ENCODE peak calls at places on chromosomes 11 and 22, in four cellular contexts. W, S, R and V are unnamed samples. For H3K9me3, the result is how much of the 10 kb centered on the place peaks cover.

GRCh38 chr22:17370036-17370765 is 941 bp downstream of the CECR2 start:
- DNase-seq in W (peak), S (no peak), R (peak), V (no peak)

GRCh38 chr11:95149659-95150294 is 60.1 kb downstream of the ENDOD1 start:
- DNase-seq in W (peak), S (no peak), R (no peak), V (no peak)

GRCh38 chr11:98965358-98965757 is 55.4 kb upstream of the CNTN5 start:
- DNase-seq in W (no peak), S (no peak), R (no peak), V (no peak)

GRCh38 chr11:66867425-66868040 is 10.7 kb downstream of the LRFN4 start:
- DNase-seq in W (peak), S (no peak), R (no peak), V (no peak)

GRCh38 chr11:126115253-126115540 is 52.5 kb upstream of the CDON start:
- DNase-seq in W (no peak), S (no peak), R (peak), V (no peak)

GRCh38 chr11:77374611-77375031 is 73.1 kb upstream of the GDPD4 start:
- DNase-seq in W (no peak), S (no peak), R (no peak), V (peak)

GRCh38 chr22:30392661-30393321 is 4.0 kb upstream of the SEC14L2 start:
- DNase-seq in W (peak), S (no peak), R (no peak), V (no peak)

GRCh38 chr11:120703358-120704152 is 192.0 kb downstream of the GRIK4 start:
- DNase-seq in W (no peak), S (no peak), R (no peak), V (no peak)

GRCh38 chr11:15157181-15157580 is 42.5 kb downstream of the INSC start:
- DNase-seq in W (no peak), S (no peak), R (no peak), V (no peak)

GRCh38 chr11:122439911-122440782 is 215.4 kb upstream of the UBASH3B start:
- DNase-seq in W (peak), S (no peak), R (peak), V (no peak)

GRCh38 chr11:86999859-87000753 is 37.6 kb upstream of the TMEM135 start:
- DNase-seq in W (peak), S (no peak), R (peak), V (no peak)

GRCh38 chr11:12827929-12828812 is 153.9 kb downstream of the TEAD1 start:
- DNase-seq in W (peak), S (no peak), R (no peak), V (no peak)

GRCh38 chr11:31529189-31529588 is 19.6 kb downstream of the ELP4 start:
- DNase-seq in W (no peak), S (no peak), R (no peak), V (no peak)
- H3K9me3 ChIP-seq in W (under half), S (under half), R (under half), V (under half)

GRCh38 chr22:49553518-49554295 is 274.0 kb downstream of the BRD1 start:
- DNase-seq in W (peak), S (no peak), R (no peak), V (no peak)
- H3K9me3 ChIP-seq in W (under half), S (half or more), R (under half), V (under half)

GRCh38 chr11:29786092-29786491 is 230.7 kb downstream of the KCNA4 start:
- DNase-seq in W (no peak), S (no peak), R (no peak), V (no peak)

GRCh38 chr11:29780756-29781155 is 236.1 kb downstream of the KCNA4 start:
- DNase-seq in W (no peak), S (no peak), R (no peak), V (no peak)

GRCh38 chr11:29781268-29781667 is 235.6 kb downstream of the KCNA4 start:
- DNase-seq in W (no peak), S (no peak), R (no peak), V (no peak)

GRCh38 chr11:29783506-29783905 is 233.3 kb downstream of the KCNA4 start:
- DNase-seq in W (no peak), S (no peak), R (no peak), V (no peak)

DNA sequence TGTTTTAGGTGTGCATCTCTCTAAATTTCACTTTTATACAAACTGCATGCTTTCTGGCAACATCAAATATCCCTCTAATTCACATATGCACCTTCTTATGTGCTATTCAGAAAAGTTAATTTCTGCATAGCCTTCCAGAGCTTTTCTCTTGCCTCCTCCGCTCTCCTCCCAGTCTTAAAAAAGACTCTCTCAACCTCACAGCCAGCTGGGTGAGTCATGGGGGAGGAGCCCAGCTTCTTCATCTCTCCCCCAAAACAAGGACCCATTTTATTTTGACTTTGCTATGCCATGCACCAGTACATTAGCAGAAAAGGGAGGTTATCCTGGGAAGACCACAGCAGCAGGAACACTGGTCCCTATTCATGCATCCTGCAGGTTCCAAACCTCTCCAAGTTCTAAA is 234.4 kb downstream of the KCNA4 start:
- DNase-seq in W (no peak), S (no peak), R (no peak), V (no peak)
- H3K9me3 ChIP-seq in W (under half), S (under half), R (under half), V (under half)

GRCh38 chr11:1968454-1968995 is 21.4 kb downstream of the MRPL23 start:
- DNase-seq in W (no peak), S (no peak), R (no peak), V (no peak)
- H3K9me3 ChIP-seq in W (under half), S (under half), R (under half), V (under half)

DNA sequence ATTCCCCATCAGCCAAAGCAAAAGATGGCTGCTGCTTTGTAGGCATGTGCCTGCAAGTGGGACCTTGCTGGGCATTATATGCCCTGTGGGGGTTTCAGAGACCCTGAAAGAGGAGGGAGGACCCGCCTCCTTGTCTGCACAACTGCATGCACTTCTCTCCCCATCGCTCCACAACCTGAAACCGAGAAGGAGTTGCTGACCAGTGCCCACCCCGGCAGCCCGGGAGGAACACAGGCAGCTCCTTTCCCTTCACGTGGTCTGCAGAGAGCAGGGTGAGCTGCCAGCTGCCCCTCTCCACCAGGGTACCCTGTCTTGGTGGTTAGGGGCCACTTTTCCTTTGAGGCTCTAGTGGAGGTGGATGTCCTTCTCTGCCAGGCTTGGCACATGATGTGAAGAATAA is 1.4 kb upstream of the TMEM132A start:
- DNase-seq in W (no peak), S (no peak), R (no peak), V (no peak)
- H3K9me3 ChIP-seq in W (under half), S (under half), R (under half), V (under half)

GRCh38 chr22:47817380-47817779 is 1054.9 kb downstream of the TBC1D22A start:
- DNase-seq in W (no peak), S (no peak), R (no peak), V (no peak)

GRCh38 chr22:47826016-47826415 is 1063.6 kb downstream of the TBC1D22A start:
- DNase-seq in W (peak), S (no peak), R (no peak), V (no peak)

GRCh38 chr22:47818496-47818895 is 1056.0 kb downstream of the TBC1D22A start:
- DNase-seq in W (no peak), S (no peak), R (no peak), V (no peak)

DNA sequence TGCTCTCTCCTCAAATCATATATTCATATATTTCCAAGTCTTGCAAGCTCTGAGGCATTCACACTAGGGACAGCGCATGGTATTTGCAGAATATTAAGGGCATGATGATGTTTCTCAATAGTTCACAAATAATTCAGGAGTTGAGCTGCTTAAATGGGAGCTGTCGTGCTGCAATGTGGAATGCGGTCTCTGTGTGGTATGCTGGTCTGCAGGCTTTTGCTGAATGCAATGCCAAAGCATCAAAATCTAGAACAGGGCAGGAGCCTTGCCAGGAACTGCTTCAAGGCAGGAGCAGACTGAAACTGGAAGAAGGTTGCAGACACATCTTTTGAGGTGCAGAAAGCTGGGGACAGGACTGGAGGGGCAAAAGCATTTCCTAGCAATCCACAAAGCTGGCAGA is 1060.0 kb downstream of the TBC1D22A start:
- DNase-seq in W (peak), S (no peak), R (no peak), V (no peak)
- H3K9me3 ChIP-seq in W (under half), S (under half), R (under half), V (under half)

GRCh38 chr11:132520199-132520598 is 1012.1 kb downstream of the OPCML start:
- DNase-seq in W (no peak), S (no peak), R (no peak), V (no peak)
- H3K9me3 ChIP-seq in W (under half), S (under half), R (under half), V (under half)

DNA sequence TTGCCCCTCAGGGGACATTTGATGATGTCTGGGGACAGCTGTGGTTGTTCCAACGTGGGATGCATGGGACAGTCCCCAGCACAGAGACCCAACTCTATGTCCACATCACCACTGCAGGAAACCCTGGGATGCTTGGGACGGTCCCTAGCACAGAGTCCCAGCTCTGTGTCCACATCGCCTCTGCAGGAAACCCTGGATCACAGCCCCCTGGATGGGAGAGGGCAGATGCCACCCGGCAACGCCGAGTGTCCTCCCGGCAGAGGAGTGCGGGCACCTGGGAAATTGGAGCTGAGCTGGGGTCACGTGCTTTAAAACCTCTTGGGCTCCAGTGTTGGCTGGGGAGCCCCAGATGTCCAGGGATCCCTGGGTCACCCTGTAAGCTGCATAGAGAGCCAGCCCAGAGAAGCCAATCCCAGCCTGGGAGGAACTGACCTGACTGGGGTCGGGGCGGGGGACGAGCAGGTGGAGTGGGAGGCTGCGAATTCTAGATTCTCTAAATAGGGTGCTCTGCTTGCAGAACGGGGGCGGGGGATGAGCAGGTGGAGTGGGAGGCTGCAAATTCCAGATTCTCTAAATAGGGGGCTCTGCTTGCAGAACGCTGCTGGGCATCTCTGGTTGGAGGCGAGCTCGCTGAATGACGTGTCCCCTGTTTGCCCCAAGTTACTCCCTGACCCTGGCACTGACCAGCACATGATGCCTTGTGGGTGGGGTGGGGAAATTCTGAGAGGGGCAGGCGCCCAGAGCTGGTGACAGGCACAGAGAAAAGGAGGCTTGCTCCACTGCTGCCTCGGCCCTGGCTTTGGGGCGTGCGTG is 1197.8 kb downstream of the BRD1 start:
- DNase-seq in W (no peak), S (no peak), R (no peak), V (no peak)
- H3K9me3 ChIP-seq in W (under half), S (half or more), R (under half), V (under half)

DNA sequence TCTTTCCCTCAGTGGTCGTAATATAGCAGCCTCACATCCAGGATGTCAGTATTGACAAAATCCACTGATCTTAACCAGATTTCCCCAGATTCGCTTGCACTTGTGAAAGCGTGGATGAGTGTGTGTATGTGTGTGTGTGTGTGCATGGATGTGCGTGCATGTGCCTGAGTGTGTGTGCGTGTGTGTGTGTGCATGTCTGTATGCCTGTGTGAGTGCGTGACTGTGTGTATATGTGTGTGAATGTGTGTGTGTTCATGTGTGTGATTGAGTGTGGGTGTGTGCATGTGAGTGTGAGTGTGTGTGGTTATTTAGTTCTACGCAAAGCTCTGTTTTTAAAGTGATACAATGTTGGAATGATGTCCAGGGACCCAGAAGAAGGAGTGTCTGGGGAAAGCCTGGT is 723.2 kb downstream of the BRD1 start:
- DNase-seq in W (no peak), S (no peak), R (no peak), V (no peak)
- H3K9me3 ChIP-seq in W (under half), S (half or more), R (under half), V (under half)